ENCODE peak calls at places on chromosome 9, in seven cellular contexts. S, U, Z, H, B, J and A are unnamed samples.

GRCh38 chr9:102518324-102518723 is 476.8 kb upstream of the CYLC2 start:
- DNase-seq in Z (no peak), S (no peak), H (no peak), B (no peak), U (no peak), J (peak; percentile 61), A (no peak)

GRCh38 chr9:114030364-114030763 is 47.7 kb downstream of the AMBP start:
- DNase-seq in U (no peak), B (no peak), Z (no peak), H (peak; percentile 39), S (no peak), J (no peak), A (peak; percentile 89)

GRCh38 chr9:136604823-136605525 is 57.7 kb upstream of the EGFL7 start:
- DNase-seq in S (no peak), U (no peak), Z (no peak), H (no peak), B (no peak), J (peak; percentile 60), A (no peak)

GRCh38 chr9:91321691-91322090 is 40.0 kb downstream of the AUH start:
- DNase-seq in H (no peak), U (no peak), B (no peak), Z (no peak), S (no peak), J (no peak), A (no peak)

GRCh38 chr9:135166566-135166965 is 79.1 kb downstream of the OLFM1 start:
- DNase-seq in S (no peak), J (no peak), H (no peak), Z (no peak), U (no peak), B (no peak), A (no peak)

GRCh38 chr9:83197611-83198010 is 134.7 kb upstream of the RASEF start:
- DNase-seq in Z (no peak), B (no peak), H (no peak), J (no peak), U (no peak), S (no peak), A (no peak)

GRCh38 chr9:10242255-10242654 is 370.5 kb downstream of the PTPRD start:
- DNase-seq in B (no peak), U (no peak), J (no peak), H (no peak), S (no peak), Z (no peak), A (no peak)

GRCh38 chr9:75588808-75589207 is 301.7 kb upstream of the PCSK5 start:
- DNase-seq in U (no peak), B (no peak), S (no peak), J (no peak), H (no peak), Z (no peak), A (peak; percentile 37)

GRCh38 chr9:114854736-114855355 is 49.0 kb upstream of the TNFSF15 start:
- DNase-seq in Z (no peak), S (no peak), B (no peak), J (no peak), U (no peak), H (no peak), A (no peak)

GRCh38 chr9:124716795-124717194 is 54.3 kb downstream of the NR6A1 start:
- DNase-seq in J (no peak), Z (no peak), H (no peak), U (no peak), B (no peak), S (no peak), A (no peak)

GRCh38 chr9:91714874-91715615 is 235.0 kb downstream of the ROR2 start:
- DNase-seq in B (no peak), Z (no peak), H (no peak), U (no peak), J (no peak), S (no peak), A (no peak)

GRCh38 chr9:133741716-133742115 is 3.6 kb upstream of the SARDH start:
- DNase-seq in S (no peak), U (no peak), J (no peak), B (no peak), Z (no peak), H (no peak), A (no peak)

GRCh38 chr9:95821999-95822398 is 53.5 kb upstream of the ERCC6L2 start:
- DNase-seq in J (no peak), U (no peak), H (no peak), B (no peak), S (no peak), Z (peak; percentile 49), A (no peak)

GRCh38 chr9:38196721-38197120 is 127.7 kb upstream of the SHB start:
- DNase-seq in Z (no peak), S (no peak), H (no peak), J (no peak), B (no peak), U (no peak), A (no peak)

GRCh38 chr9:96186601-96187011 is 115.4 kb downstream of the HSD17B3 start:
- DNase-seq in S (no peak), H (peak; percentile 63), J (peak; percentile 85), U (no peak), B (no peak), Z (no peak), A (no peak)

GRCh38 chr9:87685431-87685830 is 40.5 kb upstream of the CTSL start:
- DNase-seq in H (no peak), S (no peak), U (no peak), J (no peak), Z (no peak), B (no peak), A (peak; percentile 72)

GRCh38 chr9:138105561-138106505 is 228.3 kb downstream of the CACNA1B start:
- DNase-seq in J (no peak), U (no peak), S (no peak), B (no peak), H (peak; percentile 58), Z (no peak), A (no peak)

GRCh38 chr9:82600536-82601271 is 462.2 kb downstream of the RASEF start:
- DNase-seq in Z (no peak), J (no peak), H (no peak), U (no peak), S (no peak), B (peak; percentile 63), A (no peak)

GRCh38 chr9:134678671-134679443 is 37.3 kb downstream of the COL5A1 start:
- DNase-seq in Z (peak; percentile 14), J (no peak), H (peak; percentile 60), U (no peak), S (no peak), B (no peak), A (no peak)

GRCh38 chr9:18263367-18263766 is 210.6 kb upstream of the ADAMTSL1 start:
- DNase-seq in B (no peak), J (no peak), U (no peak), Z (no peak), H (no peak), S (no peak), A (no peak)

GRCh38 chr9:127388037-127388855 is 8.7 kb upstream of the SLC2A8 start:
- DNase-seq in S (peak; percentile 79), U (peak; percentile 82), H (peak; percentile 70), B (peak; percentile 96), Z (no peak), J (no peak), A (no peak)

GRCh38 chr9:93813687-93814560 is 141.2 kb downstream of the BARX1 start:
- DNase-seq in U (no peak), J (no peak), B (no peak), S (no peak), H (no peak), Z (no peak), A (peak; percentile 88)

GRCh38 chr9:93815677-93816076 is 139.5 kb downstream of the BARX1 start:
- DNase-seq in J (no peak), U (no peak), B (no peak), S (no peak), H (no peak), Z (no peak), A (peak; percentile 62)

GRCh38 chr9:93815135-93815534 is 140.0 kb downstream of the BARX1 start:
- DNase-seq in Z (no peak), J (no peak), U (no peak), B (no peak), S (no peak), H (no peak), A (peak; percentile 89)

GRCh38 chr9:93813221-93813620 is 141.9 kb downstream of the BARX1 start:
- DNase-seq in S (no peak), Z (no peak), B (no peak), U (no peak), H (no peak), J (no peak), A (peak; percentile 90)

GRCh38 chr9:93814561-93814960 is 140.6 kb downstream of the BARX1 start:
- DNase-seq in B (no peak), H (no peak), Z (no peak), U (no peak), S (no peak), J (no peak), A (peak; percentile 80)
- TF ChIP-seq EP300 in B (no peak), H (no peak), Z (no peak), U (no peak), S (no peak), J (no peak), A (no peak)

DNA sequence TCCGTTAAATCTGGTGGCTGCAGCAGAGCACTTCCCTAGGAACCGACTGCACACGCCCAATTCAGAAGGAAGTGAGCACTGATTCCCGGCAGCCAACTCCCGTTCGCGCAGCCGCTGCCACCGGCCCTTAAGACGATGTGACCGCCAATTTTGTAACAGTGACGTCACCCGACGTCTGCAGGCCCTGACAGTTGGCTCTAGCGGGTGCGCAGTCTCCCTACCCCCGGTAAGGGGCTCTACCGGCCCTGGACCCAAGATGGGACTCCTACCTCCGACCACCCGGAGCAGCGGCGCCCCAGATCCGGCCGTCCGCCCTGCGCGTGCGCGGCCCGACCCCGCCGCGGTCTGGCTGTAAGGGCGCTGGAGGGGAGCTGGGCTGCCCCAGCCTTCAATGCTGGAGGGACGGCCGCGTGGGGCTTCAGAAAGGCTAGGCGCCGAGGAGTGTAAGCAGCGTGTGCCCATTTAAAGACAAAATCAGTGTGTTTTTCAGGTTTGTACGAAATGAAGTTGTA is 19.1 kb downstream of the DNAJA1 start:
- DNase-seq in H (peak; percentile 95), S (no peak), B (no peak), Z (peak; percentile 79), J (peak; percentile 84), U (peak; percentile 87), A (peak; percentile 97)
- TF ChIP-seq EP300 in H (peak; percentile 52), S (no peak), B (no peak), Z (peak; percentile 52), J (no peak), U (no peak), A (peak; percentile 10)

GRCh38 chr9:122264360-122265264 is at the start of the genes MRRF and RBM18:
- DNase-seq in U (peak; percentile 82), B (peak; percentile 78), H (peak; percentile 95), J (peak; percentile 94), S (peak; percentile 73), Z (peak; percentile 89), A (peak; percentile 98)
- TF ChIP-seq EP300 in U (no peak), B (peak; percentile 66), H (peak; percentile 16), J (no peak), S (peak; percentile 66), Z (no peak), A (no peak)

DNA sequence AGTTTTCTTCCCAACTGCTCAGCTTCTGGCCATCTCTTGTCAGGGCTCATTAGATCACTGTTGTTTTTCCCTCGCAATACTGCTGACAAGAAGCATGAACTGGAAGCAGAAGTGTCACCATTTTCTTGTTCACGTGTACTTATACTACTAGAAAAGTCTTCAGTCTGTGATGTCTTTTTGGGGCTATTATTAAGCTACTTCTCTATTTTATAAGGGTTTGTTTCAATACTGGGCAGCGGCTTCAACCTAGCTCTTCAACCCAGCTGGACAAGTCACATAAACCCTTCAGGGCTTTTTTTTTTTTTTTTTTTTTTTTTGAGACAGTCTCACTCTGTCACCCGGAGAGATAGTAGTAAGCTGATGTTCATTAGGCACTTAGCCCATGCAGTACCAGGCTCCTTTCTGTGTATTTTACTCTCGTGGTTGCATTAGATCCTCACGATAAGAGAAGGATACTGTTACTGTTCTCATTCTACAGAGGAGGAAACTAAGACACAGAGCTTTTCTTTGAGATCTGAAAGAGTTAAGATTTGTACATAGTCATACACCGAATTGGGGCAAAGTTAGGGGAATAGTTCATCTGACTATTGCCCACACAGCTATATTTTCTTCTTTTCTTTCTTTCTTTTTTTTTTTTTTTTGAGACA is 20.5 kb downstream of the RAPGEF1 start:
- DNase-seq in H (no peak), Z (no peak), J (no peak), U (no peak), S (no peak), B (no peak), A (no peak)
- TF ChIP-seq EP300 in H (no peak), Z (no peak), J (no peak), U (no peak), S (no peak), B (no peak), A (no peak)